ENCODE peak calls at places on chromosomes 13 and 19, in four cellular contexts. C, O, P and A are unnamed samples.
A peak's percentile ranks its signal among the peaks of the same experiment; 100 is the strongest.

GRCh38 chr13:66036024-66036614 is 1194.0 kb downstream of the PCDH9 start:
- DNase-seq in C (no peak), P (no peak), O (no peak), A (no peak)

GRCh38 chr19:46192990-46193650 is 36.4 kb upstream of the IGFL1 start:
- DNase-seq in O (no peak), P (peak; percentile 83), C (no peak), A (peak; percentile 87)

GRCh38 chr19:45640849-45641273 is 1.7 kb upstream of the EML2 start:
- DNase-seq in O (no peak), P (peak; percentile 66), C (no peak), A (peak; percentile 13)

GRCh38 chr13:30906411-30906990 is 430 bp downstream of the MEDAG start:
- DNase-seq in C (no peak), P (no peak), O (no peak), A (no peak)

GRCh38 chr19:19488875-19489690 is 26.3 kb downstream of the TSSK6 start:
- DNase-seq in O (peak; percentile 73), C (peak; percentile 82), P (peak; percentile 80), A (peak; percentile 60)

GRCh38 chr19:16433986-16434385 is 37.8 kb downstream of the EPS15L1 start:
- DNase-seq in P (no peak), O (no peak), C (no peak), A (no peak)

GRCh38 chr19:51136891-51137551 is 5.1 kb upstream of the SIGLEC7 start:
- DNase-seq in O (no peak), P (no peak), C (no peak), A (no peak)

GRCh38 chr19:41363371-41363752 is 587 bp downstream of the B9D2 start:
- DNase-seq in O (no peak), C (no peak), P (no peak), A (no peak)

GRCh38 chr19:5454743-5455142 is 474 bp upstream of the ZNRF4 start:
- DNase-seq in C (no peak), P (no peak), O (no peak), A (no peak)

GRCh38 chr13:51148223-51148951 is 37.3 kb upstream of the C13orf42 start:
- DNase-seq in C (peak; percentile 27), O (no peak), P (no peak), A (no peak)

GRCh38 chr19:7272856-7273578 is 21.2 kb downstream of the INSR start:
- DNase-seq in C (no peak), O (peak; percentile 64), P (no peak), A (no peak)

GRCh38 chr13:28392896-28393295 is 102.0 kb downstream of the FLT1 start:
- DNase-seq in C (no peak), O (no peak), P (no peak), A (no peak)

GRCh38 chr13:71879129-71879535 is 12.1 kb upstream of the DACH1 start:
- DNase-seq in P (no peak), O (no peak), C (peak; percentile 33), A (peak; percentile 27)

GRCh38 chr13:24716011-24716410 is 35.8 kb downstream of the ATP12A start:
- DNase-seq in C (no peak), P (no peak), O (no peak), A (no peak)

GRCh38 chr13:23980160-23980551 is 82.9 kb upstream of the C1QTNF9B start:
- DNase-seq in C (peak; percentile 89), P (peak; percentile 58), O (no peak), A (peak; percentile 12)

GRCh38 chr19:17479325-17479791 is 9.0 kb downstream of the SLC27A1 start:
- DNase-seq in O (no peak), P (no peak), C (no peak), A (no peak)

GRCh38 chr19:7669641-7670040 is 792 bp downstream of the RETN start:
- DNase-seq in C (no peak), P (no peak), O (no peak), A (no peak)

GRCh38 chr13:40113644-40114304 is 458.3 kb downstream of the COG6 start:
- DNase-seq in C (no peak), P (no peak), O (no peak), A (no peak)

GRCh38 chr19:7970716-7971448 is 27.4 kb upstream of the TIMM44 start:
- DNase-seq in P (peak; percentile 54), C (peak; percentile 81), O (no peak), A (peak; percentile 47)

GRCh38 chr19:58228584-58229254 is at the start of gene ZNF544:
- DNase-seq in P (peak; percentile 78), O (peak; percentile 9), C (peak; percentile 74), A (peak; percentile 45)

GRCh38 chr13:61695147-61695546 is 279.5 kb upstream of the PCDH20 start:
- DNase-seq in C (no peak), O (no peak), P (no peak), A (no peak)

GRCh38 chr19:28239270-28239669 is 973.7 kb downstream of the UQCRFS1 start:
- DNase-seq in P (peak; percentile 35), O (no peak), C (peak; percentile 12), A (no peak)

GRCh38 chr19:2289714-2290435 is 7.9 kb upstream of the PEAK3 start:
- DNase-seq in O (peak; percentile 48), P (peak; percentile 58), C (no peak), A (no peak)

GRCh38 chr13:25887962-25888655 is 163.7 kb downstream of the SHISA2 start:
- DNase-seq in C (no peak), P (no peak), O (no peak), A (no peak)

GRCh38 chr19:34241513-34242337 is 12.6 kb upstream of the GARRE1 start:
- DNase-seq in O (no peak), C (no peak), P (peak; percentile 60), A (peak; percentile 53)

GRCh38 chr19:55494172-55494761 is 6.0 kb downstream of the SSC5D start:
- DNase-seq in P (peak; percentile 68), C (no peak), O (no peak), A (no peak)

GRCh38 chr13:46124531-46124966 is 19.7 kb upstream of the CPB2 start:
- DNase-seq in C (no peak), P (no peak), O (no peak), A (no peak)

GRCh38 chr13:45933203-45934014 is 81.9 kb upstream of the SIAH3 start:
- DNase-seq in C (no peak), P (no peak), O (no peak), A (no peak)

GRCh38 chr19:40249781-40250180 is 23.3 kb upstream of the CCNP start:
- DNase-seq in C (no peak), P (no peak), O (no peak), A (no peak)

GRCh38 chr19:41999071-41999877 is 5.2 kb upstream of the ATP1A3 start:
- DNase-seq in P (no peak), C (peak; percentile 10), O (no peak), A (no peak)

GRCh38 chr19:1622541-1622940 is 17.3 kb upstream of the UQCR11 start:
- DNase-seq in C (no peak), P (no peak), O (no peak), A (no peak)

GRCh38 chr13:28606466-28606865 is 52.5 kb upstream of the POMP start:
- DNase-seq in C (no peak), O (no peak), P (no peak), A (no peak)

GRCh38 chr13:101408154-101408553 is 8.2 kb downstream of the NALCN start:
- DNase-seq in O (no peak), P (no peak), C (no peak), A (no peak)

GRCh38 chr13:108618233-108618632 is 11.2 kb upstream of the MYO16 start:
- DNase-seq in C (no peak), O (no peak), P (no peak), A (no peak)

GRCh38 chr13:51781246-51782022 is 22.5 kb downstream of the DHRS12 start:
- DNase-seq in P (no peak), O (no peak), C (peak; percentile 63), A (no peak)

GRCh38 chr19:37401078-37401477 is 30.2 kb downstream of the ZNF527 start:
- DNase-seq in C (no peak), O (no peak), P (no peak), A (no peak)

GRCh38 chr13:35531551-35531950 is 55.1 kb upstream of the MAB21L1 start:
- DNase-seq in C (peak; percentile 24), O (no peak), P (no peak), A (no peak)

GRCh38 chr19:47143322-47144073 is 12.9 kb downstream of the SAE1 start:
- DNase-seq in P (no peak), C (no peak), O (no peak), A (no peak)

GRCh38 chr19:35712910-35713845 is 4.6 kb upstream of the KMT2B start:
- DNase-seq in P (peak; percentile 37), O (peak; percentile 82), C (no peak), A (no peak)

GRCh38 chr19:34173145-34173956 is 1.0 kb downstream of the LSM14A start:
- DNase-seq in C (peak; percentile 36), O (no peak), P (peak; percentile 21), A (peak; percentile 82)

GRCh38 chr19:13764101-13764807 is at the start of gene MRI1:
- DNase-seq in P (peak; percentile 91), C (peak; percentile 97), O (no peak), A (peak; percentile 39)
- TF ChIP-seq POLR2AphosphoS5 in P (peak; percentile 50), C (peak; percentile 84), O (peak; percentile 48), A (peak; percentile 81)

DNA sequence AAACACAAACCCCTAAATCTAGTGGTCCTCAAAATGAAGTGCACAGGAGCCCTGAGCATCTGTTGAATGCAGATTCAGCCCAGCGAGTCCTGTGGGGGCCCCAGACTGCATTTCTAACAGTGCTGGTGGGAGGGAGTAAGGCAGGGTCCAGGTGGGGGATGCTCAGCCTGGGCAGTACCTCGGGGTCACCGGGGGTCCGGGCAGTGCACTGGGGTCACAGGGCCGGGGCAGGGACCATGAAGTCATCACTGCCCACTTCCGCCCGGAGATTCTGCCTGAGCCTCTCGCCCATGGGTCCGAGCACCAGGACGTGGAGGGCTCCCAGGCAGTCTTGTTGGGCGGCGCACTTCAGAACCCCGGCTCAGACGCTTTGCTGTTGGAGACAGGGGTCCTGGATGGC is 838 bp upstream of the ATP4B start:
- DNase-seq in O (no peak), C (no peak), P (no peak), A (no peak)
- TF ChIP-seq NFIC in O (no peak), C (no peak), P (no peak), A (no peak)

DNA sequence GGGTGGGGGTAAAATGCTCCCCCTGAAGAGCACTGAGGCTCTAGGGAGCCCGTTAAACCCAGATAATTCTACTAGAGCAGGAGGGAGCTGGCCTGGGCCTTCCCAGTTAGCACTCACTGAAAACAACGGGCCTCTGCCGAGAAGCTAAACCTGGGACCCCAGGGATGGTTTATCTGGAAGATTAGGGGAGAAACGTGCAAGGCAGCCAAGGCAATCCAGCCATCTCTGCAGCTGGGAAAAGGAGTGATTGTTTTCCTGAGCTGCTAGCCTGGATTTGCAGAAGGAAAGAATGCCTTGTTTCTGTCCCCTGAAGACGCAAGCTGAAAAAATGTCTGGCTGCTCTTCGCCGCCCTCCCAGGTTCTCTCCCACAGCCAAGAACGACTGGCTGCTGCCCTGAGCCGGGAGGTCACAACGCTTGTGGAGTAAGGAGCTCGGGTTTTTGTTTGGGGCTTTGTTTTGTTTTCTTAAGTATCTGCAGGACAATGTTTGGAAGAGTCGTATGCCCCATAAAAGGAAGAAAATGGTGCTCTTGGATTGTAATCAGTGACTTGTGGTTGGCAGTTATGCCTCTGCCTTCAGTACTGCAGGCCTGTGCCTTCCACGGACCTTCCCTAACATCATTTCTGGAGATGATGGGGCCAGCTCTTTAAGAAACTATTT is 31.5 kb downstream of the COL4A2 start:
- DNase-seq in P (no peak), C (no peak), O (no peak), A (no peak)
- H3K4me1 ChIP-seq in P (no peaks in the 10 kb centered on the region), C (peaks cover 42% of the 10 kb centered on the region), O (peaks cover 5% of the 10 kb centered on the region), A (no peaks in the 10 kb centered on the region)

GRCh38 chr19:54190503-54190941 is 586 bp upstream of the TSEN34 start:
- DNase-seq in P (peak; percentile 83), O (peak; percentile 98), C (peak; percentile 83), A (peak; percentile 98)
- TF ChIP-seq POLR2AphosphoS5 in P (no peak), O (no peak), C (no peak), A (no peak)